ENCODE peak calls at places on chromosome 18, in five cellular contexts. Y is HL-60, Z is spleen, L is prostate gland, N is stomach. H is an unnamed sample.

GRCh38 chr18:44955825-44956224 is 275.1 kb downstream of the SETBP1 start:
- DNase-seq in Y (no peak), Z (no peak), L (no peak), N (no peak), H (no peak)

GRCh38 chr18:32333781-32334180 is 136.9 kb downstream of the GAREM1 start:
- DNase-seq in Y (no peak), Z (no peak), L (peak), N (no peak), H (no peak)

GRCh38 chr18:5296706-5297320 is 1.3 kb upstream of the ZBTB14 start:
- DNase-seq in Y (peak), Z (peak), L (peak), N (peak), H (peak)

GRCh38 chr18:6731197-6731596 is 1.7 kb downstream of the ARHGAP28 start:
- DNase-seq in Y (no peak), Z (no peak), L (peak), N (no peak), H (no peak)

GRCh38 chr18:32200766-32201165 is 10.9 kb downstream of the MEP1B start:
- DNase-seq in Y (no peak), Z (no peak), L (no peak), N (no peak), H (peak)

GRCh38 chr18:53984021-53984420 is 240.4 kb downstream of the MBD2 start:
- DNase-seq in Y (no peak), Z (no peak), L (no peak), N (no peak), H (no peak)

GRCh38 chr18:79681484-79682387 is 2.1 kb downstream of the CTDP1 start:
- DNase-seq in Y (peak), Z (peak), L (peak), N (no peak), H (peak)

GRCh38 chr18:5066380-5066977 is 130.6 kb downstream of the AKAIN1 start:
- DNase-seq in Y (peak), Z (no peak), L (no peak), N (no peak), H (peak)

GRCh38 chr18:79384151-79384807 is 11.5 kb upstream of the NFATC1 start:
- DNase-seq in Y (no peak), Z (peak), L (no peak), N (no peak), H (no peak)

GRCh38 chr18:21363411-21363810 is 121.4 kb downstream of the GREB1L start:
- DNase-seq in Y (no peak), Z (no peak), L (no peak), N (no peak), H (no peak)

GRCh38 chr18:62485684-62486083 is 37.1 kb upstream of the ZCCHC2 start:
- DNase-seq in Y (no peak), Z (no peak), L (peak), N (peak), H (no peak)

GRCh38 chr18:70195852-70196434 is 9.5 kb downstream of the RTTN start:
- DNase-seq in Y (peak), Z (no peak), L (peak), N (no peak), H (peak)

GRCh38 chr18:63284861-63285260 is 34.7 kb downstream of the BCL2 start:
- DNase-seq in Y (no peak), Z (peak), L (no peak), N (no peak), H (peak)

GRCh38 chr18:28647961-28648360 is 471.0 kb upstream of the CDH2 start:
- DNase-seq in Y (no peak), Z (no peak), L (no peak), N (no peak), H (no peak)

GRCh38 chr18:7684966-7685365 is 117.8 kb downstream of the PTPRM start:
- DNase-seq in Y (no peak), Z (no peak), L (no peak), N (no peak), H (no peak)

GRCh38 chr18:32831781-32832180 is 59.0 kb upstream of the KLHL14 start:
- DNase-seq in Y (no peak), Z (no peak), L (no peak), N (no peak), H (no peak)

GRCh38 chr18:79763407-79763806 is 34.3 kb upstream of the KCNG2 start:
- DNase-seq in Y (no peak), Z (peak), L (no peak), N (no peak), H (peak)

GRCh38 chr18:43620936-43621335 is 343.6 kb upstream of the SYT4 start:
- DNase-seq in Y (no peak), Z (no peak), L (no peak), N (no peak), H (no peak)

GRCh38 chr18:46756172-46756558 is 688 bp downstream of the ST8SIA5 start:
- DNase-seq in Y (no peak), Z (peak), L (no peak), N (no peak), H (no peak)

GRCh38 chr18:10923671-10924070 is 225.7 kb downstream of the PIEZO2 start:
- DNase-seq in Y (no peak), Z (no peak), L (no peak), N (no peak), H (no peak)

DNA sequence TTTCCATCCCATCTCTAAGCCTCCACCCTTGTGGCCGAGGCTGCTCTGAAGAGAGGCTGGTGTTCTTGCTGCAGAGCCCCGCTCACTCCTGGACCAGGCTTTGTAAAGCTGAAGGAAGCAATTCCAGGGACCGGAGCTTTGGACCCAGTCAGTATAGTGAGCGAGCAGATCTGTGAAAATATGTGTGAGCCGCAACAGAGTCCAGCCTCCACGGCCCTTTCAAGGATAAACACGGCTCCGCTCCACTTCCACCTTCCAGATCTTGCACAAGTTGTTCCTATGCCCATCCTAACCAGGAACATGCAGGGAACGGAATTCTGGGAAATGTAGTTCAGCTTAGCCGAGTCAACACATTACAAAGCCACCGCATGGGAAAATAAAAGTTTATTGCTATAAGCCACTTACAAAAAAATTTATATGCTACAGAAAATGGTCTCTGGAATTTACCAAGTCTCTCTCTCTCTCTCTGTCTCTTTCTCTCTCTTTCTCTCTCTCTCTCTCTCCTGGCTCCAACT is 151.7 kb upstream of the ZNF521 start:
- DNase-seq in Y (no peak), Z (no peak), L (peak), N (no peak), H (peak)
- TF ChIP-seq POLR2AphosphoS5 in Y (no peak), Z (no peak), L (peak), N (no peak), H (peak)

GRCh38 chr18:37577051-37577611 is 11.5 kb upstream of the CELF4 start:
- DNase-seq in Y (no peak), Z (no peak), L (no peak), N (no peak), H (no peak)
- H3K27ac ChIP-seq in Y (no peak), Z (no peak), L (no peak), N (no peak), H (no peak)

GRCh38 chr18:48866028-48866733 is 84.6 kb downstream of the SMAD7 start:
- DNase-seq in Y (no peak), Z (peak), L (peak), N (peak), H (peak)
- TF ChIP-seq POLR2AphosphoS5 in Y (no peak), Z (no peak), L (no peak), N (no peak), H (no peak)

GRCh38 chr18:9711361-9712129 is 3.4 kb downstream of the RAB31 start:
- DNase-seq in Y (peak), Z (no peak), L (no peak), N (no peak), H (no peak)

GRCh38 chr18:9710037-9710436 is 1.9 kb downstream of the RAB31 start:
- DNase-seq in Y (no peak), Z (no peak), L (no peak), N (no peak), H (no peak)

GRCh38 chr18:9712606-9713005 is 4.5 kb downstream of the RAB31 start:
- DNase-seq in Y (no peak), Z (no peak), L (no peak), N (no peak), H (no peak)

GRCh38 chr18:9714832-9715343 is 6.8 kb downstream of the RAB31 start:
- DNase-seq in Y (no peak), Z (no peak), L (no peak), N (no peak), H (no peak)

DNA sequence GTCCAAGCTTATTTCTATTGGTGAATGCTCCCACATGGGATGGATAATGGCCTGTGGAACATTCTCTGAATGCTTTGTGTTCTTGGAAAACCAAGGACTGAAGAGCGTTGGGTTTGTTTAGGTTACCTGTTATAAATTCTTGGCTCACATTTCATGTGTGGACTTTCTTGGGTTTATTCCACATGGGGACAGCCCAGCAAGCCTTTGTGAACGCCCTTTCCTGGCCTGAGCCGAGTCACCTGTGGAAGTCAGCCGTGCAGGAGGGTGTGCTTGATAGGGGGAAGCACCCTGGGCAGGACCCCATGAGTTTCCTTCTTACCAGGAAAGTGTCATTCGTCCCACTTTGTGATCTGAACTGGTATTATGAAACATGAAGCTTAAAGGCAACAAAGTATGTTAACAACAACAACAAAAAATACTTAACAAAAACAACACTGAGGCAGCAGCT is 4.1 kb downstream of the RAB31 start:
- DNase-seq in Y (no peak), Z (no peak), L (no peak), N (no peak), H (no peak)
- H3K27ac ChIP-seq in Y (peak), Z (peak), L (no peak), N (no peak), H (peak)

H was measured in transverse colon.